ENCODE peak calls at places on chromosomes 4 and X, in eight cellular contexts. Q is spleen; U is pancreas; R is Peyer's patch; J is H1; L is CD8-positive, alpha-beta memory T cell; G is GM23248; B is kidney. E is an unnamed sample. For H3K4me1, the result is how much of the 10 kb centered on the place peaks cover.

GRCh38 chrX:112341598-112341997 is 259.0 kb upstream of the TRPC5 start:
- DNase-seq in Q (no peak), U (no peak), R (no peak), J (no peak), L (no peak), G (peak), B (no peak), E (no peak)

GRCh38 chr4:186717556-186717955 is 6.1 kb downstream of the FAT1 start:
- DNase-seq in Q (no peak), U (no peak), R (no peak), J (no peak), L (no peak), G (no peak), B (no peak), E (no peak)

GRCh38 chrX:15718283-15718970 is 19.6 kb upstream of the CA5B start:
- DNase-seq in Q (no peak), U (no peak), R (no peak), J (no peak), L (no peak), G (no peak), B (no peak), E (no peak)

GRCh38 chrX:42524374-42524773 is 253.6 kb downstream of the PPP1R2C start:
- DNase-seq in Q (no peak), U (no peak), R (no peak), J (no peak), L (no peak), G (peak), B (no peak), E (no peak)

GRCh38 chr4:67460574-67460973 is 84.7 kb downstream of the CENPC start:
- DNase-seq in Q (no peak), U (no peak), R (no peak), J (no peak), L (no peak), G (peak), B (no peak), E (no peak)

GRCh38 chr4:70761276-70761816 is 39.6 kb downstream of the RUFY3 start:
- DNase-seq in Q (no peak), U (no peak), R (no peak), J (no peak), L (no peak), G (peak), B (no peak), E (no peak)

GRCh38 chr4:76637704-76638361 is 202.8 kb downstream of the SHROOM3 start:
- DNase-seq in Q (no peak), U (no peak), R (no peak), J (no peak), L (no peak), G (peak), B (no peak), E (no peak)

GRCh38 chrX:72273718-72274117 is 3.3 kb downstream of the RPS4X start:
- DNase-seq in Q (no peak), U (no peak), R (no peak), J (no peak), L (no peak), G (no peak), B (no peak), E (no peak)

GRCh38 chr4:148834804-148835598 is 392.8 kb upstream of the NR3C2 start:
- DNase-seq in Q (no peak), U (no peak), R (no peak), J (no peak), L (no peak), G (peak), B (peak), E (no peak)

GRCh38 chr4:114597410-114598115 is 1.0 kb upstream of the UGT8 start:
- DNase-seq in Q (no peak), U (peak), R (peak), J (no peak), L (no peak), G (no peak), B (no peak), E (no peak)

GRCh38 chrX:153501530-153501929 is 6.8 kb downstream of the BGN start:
- DNase-seq in Q (no peak), U (no peak), R (no peak), J (no peak), L (no peak), G (no peak), B (no peak), E (no peak)

GRCh38 chr4:25590171-25590570 is 65.5 kb upstream of the SLC34A2 start:
- DNase-seq in Q (no peak), U (no peak), R (no peak), J (no peak), L (no peak), G (no peak), B (no peak), E (no peak)

GRCh38 chr4:59759082-59759825 is 1440.9 kb upstream of the ADGRL3 start:
- DNase-seq in Q (peak), U (peak), R (no peak), J (peak), L (no peak), G (no peak), B (peak), E (no peak)

GRCh38 chr4:169228076-169228475 is 42.7 kb downstream of the SH3RF1 start:
- DNase-seq in Q (no peak), U (no peak), R (no peak), J (no peak), L (no peak), G (no peak), B (no peak), E (no peak)

GRCh38 chr4:55409468-55410171 is 13.9 kb downstream of the TMEM165 start:
- DNase-seq in Q (no peak), U (no peak), R (no peak), J (no peak), L (no peak), G (peak), B (no peak), E (peak)

GRCh38 chr4:55080174-55080865 is 45.1 kb downstream of the KDR start:
- DNase-seq in Q (no peak), U (no peak), R (no peak), J (no peak), L (no peak), G (peak), B (no peak), E (no peak)

GRCh38 chr4:71093745-71094144 is 100.3 kb downstream of the DCK start:
- DNase-seq in Q (no peak), U (no peak), R (no peak), J (no peak), L (no peak), G (no peak), B (no peak), E (no peak)

GRCh38 chr4:107945809-107946208 is 14.5 kb downstream of the CYP2U1 start:
- DNase-seq in Q (no peak), U (no peak), R (no peak), J (no peak), L (no peak), G (no peak), B (no peak), E (no peak)

GRCh38 chr4:146436423-146437162 is 85.1 kb downstream of the SLC10A7 start:
- DNase-seq in Q (no peak), U (no peak), R (no peak), J (no peak), L (no peak), G (peak), B (no peak), E (no peak)

GRCh38 chr4:42985971-42986370 is 93.5 kb downstream of the GRXCR1 start:
- DNase-seq in Q (no peak), U (no peak), R (no peak), J (no peak), L (no peak), G (no peak), B (no peak), E (no peak)

GRCh38 chr4:113899260-113900177 is 79.9 kb downstream of the ARSJ start:
- DNase-seq in Q (no peak), U (no peak), R (no peak), J (no peak), L (no peak), G (no peak), B (no peak), E (no peak)

GRCh38 chr4:66331761-66332160 is 661.5 kb upstream of the EPHA5 start:
- DNase-seq in Q (no peak), U (no peak), R (no peak), J (no peak), L (no peak), G (no peak), B (no peak), E (no peak)

GRCh38 chr4:82711158-82711785 is 87.3 kb downstream of the SCD5 start:
- DNase-seq in Q (no peak), U (no peak), R (no peak), J (no peak), L (no peak), G (no peak), B (no peak), E (no peak)

GRCh38 chr4:138910914-138911336 is 104.7 kb upstream of the NOCT start:
- DNase-seq in Q (peak), U (peak), R (peak), J (no peak), L (no peak), G (peak), B (peak), E (no peak)

GRCh38 chr4:175346381-175346780 is 428.2 kb downstream of the ADAM29 start:
- DNase-seq in Q (no peak), U (no peak), R (no peak), J (no peak), L (no peak), G (no peak), B (no peak), E (no peak)

GRCh38 chrX:72280210-72280882 is 3.3 kb upstream of the RPS4X start:
- DNase-seq in Q (no peak), U (no peak), R (no peak), J (no peak), L (no peak), G (peak), B (no peak), E (no peak)

GRCh38 chrX:100328342-100328741 is 81.7 kb downstream of the PCDH19 start:
- DNase-seq in Q (no peak), U (no peak), R (no peak), J (no peak), L (no peak), G (no peak), B (no peak), E (no peak)

GRCh38 chr4:132063829-132064228 is 1085.3 kb upstream of the PCDH10 start:
- DNase-seq in Q (no peak), U (no peak), R (no peak), J (no peak), L (no peak), G (no peak), B (no peak), E (no peak)

GRCh38 chr4:5470318-5470889 is 238.0 kb downstream of the EVC2 start:
- DNase-seq in Q (no peak), U (no peak), R (no peak), J (no peak), L (no peak), G (peak), B (no peak), E (no peak)

GRCh38 chrX:132193872-132194574 is 25.2 kb downstream of the RAP2C start:
- DNase-seq in Q (no peak), U (no peak), R (no peak), J (no peak), L (no peak), G (no peak), B (peak), E (no peak)

GRCh38 chr4:158671915-158672806 is at the start of gene ETFDH:
- DNase-seq in Q (peak), U (peak), R (peak), J (peak), L (peak), G (peak), B (peak), E (peak)

GRCh38 chrX:38898261-38898660 is 97.0 kb downstream of the MID1IP1 start:
- DNase-seq in Q (no peak), U (no peak), R (no peak), J (no peak), L (no peak), G (no peak), B (no peak), E (peak)

GRCh38 chr4:79042079-79042674 is 102.9 kb upstream of the PAQR3 start:
- DNase-seq in Q (no peak), U (no peak), R (no peak), J (no peak), L (no peak), G (peak), B (no peak), E (no peak)

GRCh38 chr4:7121174-7121573 is 53.3 kb upstream of the GRPEL1 start:
- DNase-seq in Q (no peak), U (no peak), R (no peak), J (no peak), L (no peak), G (no peak), B (peak), E (no peak)

GRCh38 chr4:7121861-7122653 is 54.2 kb upstream of the GRPEL1 start:
- DNase-seq in Q (no peak), U (no peak), R (no peak), J (no peak), L (no peak), G (no peak), B (peak), E (no peak)

GRCh38 chr4:7118013-7118832 is 50.4 kb upstream of the GRPEL1 start:
- DNase-seq in Q (no peak), U (no peak), R (no peak), J (no peak), L (no peak), G (no peak), B (no peak), E (no peak)

GRCh38 chr4:7124643-7125442 is 57.0 kb upstream of the GRPEL1 start:
- DNase-seq in Q (no peak), U (no peak), R (no peak), J (no peak), L (no peak), G (peak), B (peak), E (no peak)

GRCh38 chr4:7120341-7120740 is 52.5 kb upstream of the GRPEL1 start:
- DNase-seq in Q (no peak), U (no peak), R (no peak), J (no peak), L (no peak), G (peak), B (peak), E (no peak)
- H3K4me3 ChIP-seq in Q (no peak), U (no peak), R (no peak), J (no peak), L (no peak), G (no peak), B (no peak), E (no peak)

DNA sequence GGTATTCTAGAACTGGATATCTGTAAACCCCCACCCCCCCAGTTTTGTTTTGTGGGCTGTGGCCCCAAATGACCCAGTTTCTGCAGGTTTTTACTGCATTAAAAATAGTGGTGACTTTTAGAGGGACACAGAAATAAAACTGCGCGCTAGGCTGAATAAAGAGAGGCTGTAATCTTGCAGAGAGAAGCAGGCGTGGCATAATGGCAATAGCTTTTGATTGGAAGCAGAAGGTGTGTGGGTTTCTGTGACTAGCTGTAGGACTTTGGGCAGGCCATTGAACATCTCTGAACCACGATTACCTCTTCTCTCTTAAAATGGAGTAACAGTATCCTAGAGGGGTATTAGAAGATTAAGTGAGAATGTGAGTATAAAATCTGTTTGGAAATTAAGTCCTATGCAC is 79.4 kb downstream of the REPS2 start:
- DNase-seq in Q (no peak), U (no peak), R (no peak), J (no peak), L (no peak), G (no peak), B (no peak), E (no peak)
- H3K4me1 ChIP-seq in Q (under half), U (under half), R (under half), J (under half), L (under half), G (under half), B (under half), E (under half)

GRCh38 chr4:30948653-30949052 is 228.5 kb downstream of the PCDH7 start:
- DNase-seq in Q (no peak), U (no peak), R (no peak), J (no peak), L (no peak), G (no peak), B (no peak), E (no peak)
- H3K4me3 ChIP-seq in Q (no peak), U (no peak), R (no peak), J (no peak), L (no peak), G (no peak), B (no peak), E (no peak)

GRCh38 chr4:2408401-2408958 is 10.0 kb downstream of the ZFYVE28 start:
- DNase-seq in Q (peak), U (no peak), R (peak), J (no peak), L (no peak), G (no peak), B (peak), E (no peak)

GRCh38 chr4:2406920-2407319 is 11.5 kb downstream of the ZFYVE28 start:
- DNase-seq in Q (peak), U (no peak), R (no peak), J (no peak), L (no peak), G (no peak), B (no peak), E (no peak)

GRCh38 chr4:2408976-2409375 is 9.5 kb downstream of the ZFYVE28 start:
- DNase-seq in Q (peak), U (no peak), R (no peak), J (no peak), L (no peak), G (no peak), B (peak), E (no peak)

GRCh38 chr4:2407991-2408342 is 10.5 kb downstream of the ZFYVE28 start:
- DNase-seq in Q (peak), U (no peak), R (no peak), J (no peak), L (no peak), G (no peak), B (peak), E (no peak)

GRCh38 chr4:2406406-2406805 is 12.0 kb downstream of the ZFYVE28 start:
- DNase-seq in Q (peak), U (no peak), R (no peak), J (no peak), L (no peak), G (no peak), B (no peak), E (no peak)
- H3K4me1 ChIP-seq in Q (under half), U (under half), R (under half), J (under half), L (under half), G (under half), B (under half), E (under half)

DNA sequence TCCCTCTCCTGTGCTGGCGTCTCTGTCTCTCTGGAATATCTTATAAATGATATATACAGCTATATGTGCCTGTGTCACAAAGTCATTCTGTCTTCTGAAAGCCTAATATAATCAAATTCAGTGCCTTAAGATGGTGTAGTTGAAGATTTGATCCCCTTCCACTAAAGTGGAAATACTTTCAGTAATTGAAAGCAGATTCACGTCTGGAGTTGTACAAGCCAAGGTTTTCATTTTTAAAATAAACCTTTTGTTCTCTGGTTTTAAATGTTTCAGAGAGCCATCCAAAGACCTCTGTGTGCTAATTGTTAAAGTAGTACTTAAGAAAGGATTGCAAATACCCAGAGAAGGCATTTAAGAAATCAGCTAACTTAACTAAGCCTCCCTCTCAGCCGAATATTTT is 206.8 kb downstream of the TENM3 start:
- DNase-seq in Q (no peak), U (no peak), R (no peak), J (no peak), L (no peak), G (peak), B (no peak), E (no peak)
- H3K4me3 ChIP-seq in Q (no peak), U (peak), R (no peak), J (peak), L (no peak), G (peak), B (peak), E (no peak)

DNA sequence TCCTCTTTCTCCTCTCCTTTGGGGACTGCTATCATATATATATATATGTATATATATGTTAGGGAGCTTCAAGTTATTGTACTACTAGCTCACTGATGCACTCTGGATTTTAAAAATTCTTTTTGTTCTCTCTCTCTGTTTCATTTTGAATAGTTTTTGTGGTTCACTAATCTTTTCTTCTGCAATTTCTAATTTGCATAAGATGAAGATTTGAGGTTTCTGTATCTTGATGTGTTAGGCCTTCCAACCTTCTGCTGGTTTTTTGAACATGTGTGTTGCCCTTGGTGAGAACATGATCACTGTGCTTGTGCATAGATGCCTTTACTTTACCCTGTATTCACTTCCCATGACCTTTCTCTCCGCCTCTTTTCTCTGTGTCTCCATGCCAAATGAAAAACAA is 7.8 kb upstream of the ZNF718 start:
- DNase-seq in Q (no peak), U (no peak), R (no peak), J (no peak), L (no peak), G (no peak), B (no peak), E (no peak)
- H3K4me1 ChIP-seq in Q (under half), U (under half), R (under half), J (under half), L (under half), G (under half), B (under half), E (under half)

GRCh38 chr4:41932988-41933387 is 2.2 kb upstream of the TMEM33 start:
- DNase-seq in Q (no peak), U (no peak), R (no peak), J (no peak), L (no peak), G (no peak), B (no peak), E (no peak)

GRCh38 chr4:41934813-41935651 is at the start of gene TMEM33:
- DNase-seq in Q (peak), U (peak), R (peak), J (peak), L (peak), G (peak), B (peak), E (peak)

GRCh38 chr4:41933997-41934812 is 1.0 kb upstream of the TMEM33 start:
- DNase-seq in Q (no peak), U (no peak), R (no peak), J (no peak), L (no peak), G (no peak), B (no peak), E (no peak)

GRCh38 chr4:41939016-41939623 is 3.9 kb downstream of the TMEM33 start:
- DNase-seq in Q (no peak), U (no peak), R (no peak), J (no peak), L (no peak), G (peak), B (no peak), E (no peak)

GRCh38 chr4:41935652-41936021 is 408 bp downstream of the TMEM33 start:
- DNase-seq in Q (no peak), U (no peak), R (no peak), J (no peak), L (no peak), G (peak), B (no peak), E (no peak)
- H3K4me3 ChIP-seq in Q (peak), U (peak), R (peak), J (peak), L (peak), G (peak), B (peak), E (peak)

GRCh38 chrX:44904542-44905115 is 31.6 kb downstream of the KDM6A start:
- DNase-seq in Q (no peak), U (no peak), R (no peak), J (no peak), L (no peak), G (peak), B (no peak), E (no peak)
- H3K4me1 ChIP-seq in Q (half or more), U (under half), R (under half), J (under half), L (under half), G (under half), B (under half), E (under half)